ENCODE peak calls at places on chromosomes 16 and 17, in eight cellular contexts. One of them, this sample, is unnamed.

GRCh38 chr17:6070895-6071511 is 824 bp downstream of the WSCD1 start:
- DNase-seq in activated CD4-positive, alpha-beta T cell treated with anti-CD3 and anti-CD28 coated beads, Interleukin-2, amount 50 U/mL, for 24 hours: no peak
- DNase-seq in DMS79: no peak
- DNase-seq in Caki2: no peak
- DNase-seq in fibroblast of the conjunctiva: no peak
- DNase-seq in GDM1: no peak
- DNase-seq in effector memory CD8-positive, alpha-beta T cell: no peak
- DNase-seq in mucosa of descending colon: peak
- DNase-seq in this sample: no peak

GRCh38 chr16:967546-968295 is 3.1 kb downstream of the LMF1 start:
- DNase-seq in fibroblast of the conjunctiva: no peak
- DNase-seq in GDM1: no peak
- DNase-seq in mucosa of descending colon: no peak
- DNase-seq in Caki2: no peak
- DNase-seq in DMS79: no peak
- DNase-seq in activated CD4-positive, alpha-beta T cell treated with anti-CD3 and anti-CD28 coated beads, Interleukin-2, amount 50 U/mL, for 24 hours: no peak
- DNase-seq in effector memory CD8-positive, alpha-beta T cell: no peak
- DNase-seq in this sample: no peak

GRCh38 chr16:84084570-84085270 is 32.0 kb downstream of the MBTPS1 start:
- DNase-seq in Caki2: peak
- DNase-seq in mucosa of descending colon: peak
- DNase-seq in DMS79: no peak
- DNase-seq in fibroblast of the conjunctiva: peak
- DNase-seq in GDM1: no peak
- DNase-seq in effector memory CD8-positive, alpha-beta T cell: peak
- DNase-seq in activated CD4-positive, alpha-beta T cell treated with anti-CD3 and anti-CD28 coated beads, Interleukin-2, amount 50 U/mL, for 24 hours: peak
- DNase-seq in this sample: peak

GRCh38 chr16:4944333-4945281 is 7.7 kb upstream of the PPL start:
- DNase-seq in fibroblast of the conjunctiva: peak
- DNase-seq in effector memory CD8-positive, alpha-beta T cell: no peak
- DNase-seq in DMS79: peak
- DNase-seq in mucosa of descending colon: peak
- DNase-seq in Caki2: peak
- DNase-seq in GDM1: no peak
- DNase-seq in activated CD4-positive, alpha-beta T cell treated with anti-CD3 and anti-CD28 coated beads, Interleukin-2, amount 50 U/mL, for 24 hours: no peak
- DNase-seq in this sample: peak

GRCh38 chr16:27689711-27690110 is 139.8 kb downstream of the KATNIP start:
- DNase-seq in DMS79: no peak
- DNase-seq in activated CD4-positive, alpha-beta T cell treated with anti-CD3 and anti-CD28 coated beads, Interleukin-2, amount 50 U/mL, for 24 hours: no peak
- DNase-seq in Caki2: peak
- DNase-seq in fibroblast of the conjunctiva: no peak
- DNase-seq in mucosa of descending colon: no peak
- DNase-seq in GDM1: no peak
- DNase-seq in effector memory CD8-positive, alpha-beta T cell: no peak
- DNase-seq in this sample: no peak

GRCh38 chr16:4381072-4381934 is 9.7 kb downstream of the VASN start:
- DNase-seq in Caki2: no peak
- DNase-seq in mucosa of descending colon: no peak
- DNase-seq in GDM1: no peak
- DNase-seq in DMS79: no peak
- DNase-seq in effector memory CD8-positive, alpha-beta T cell: no peak
- DNase-seq in activated CD4-positive, alpha-beta T cell treated with anti-CD3 and anti-CD28 coated beads, Interleukin-2, amount 50 U/mL, for 24 hours: no peak
- DNase-seq in fibroblast of the conjunctiva: no peak
- DNase-seq in this sample: peak

GRCh38 chr16:22188595-22189442 is 17.3 kb upstream of the EEF2K start:
- DNase-seq in Caki2: peak
- DNase-seq in DMS79: peak
- DNase-seq in mucosa of descending colon: peak
- DNase-seq in GDM1: peak
- DNase-seq in effector memory CD8-positive, alpha-beta T cell: peak
- DNase-seq in fibroblast of the conjunctiva: peak
- DNase-seq in activated CD4-positive, alpha-beta T cell treated with anti-CD3 and anti-CD28 coated beads, Interleukin-2, amount 50 U/mL, for 24 hours: no peak
- DNase-seq in this sample: peak

GRCh38 chr17:65145743-65146142 is 8.6 kb downstream of the RGS9 start:
- DNase-seq in activated CD4-positive, alpha-beta T cell treated with anti-CD3 and anti-CD28 coated beads, Interleukin-2, amount 50 U/mL, for 24 hours: no peak
- DNase-seq in GDM1: no peak
- DNase-seq in effector memory CD8-positive, alpha-beta T cell: no peak
- DNase-seq in fibroblast of the conjunctiva: no peak
- DNase-seq in mucosa of descending colon: no peak
- DNase-seq in Caki2: no peak
- DNase-seq in DMS79: no peak
- DNase-seq in this sample: no peak

GRCh38 chr16:53154513-53154912 is 99.7 kb downstream of the CHD9 start:
- DNase-seq in activated CD4-positive, alpha-beta T cell treated with anti-CD3 and anti-CD28 coated beads, Interleukin-2, amount 50 U/mL, for 24 hours: no peak
- DNase-seq in GDM1: no peak
- DNase-seq in effector memory CD8-positive, alpha-beta T cell: no peak
- DNase-seq in Caki2: no peak
- DNase-seq in fibroblast of the conjunctiva: no peak
- DNase-seq in mucosa of descending colon: no peak
- DNase-seq in DMS79: no peak
- DNase-seq in this sample: no peak

GRCh38 chr17:57888311-57889216 is 38.7 kb upstream of the MRPS23 start:
- DNase-seq in GDM1: no peak
- DNase-seq in fibroblast of the conjunctiva: no peak
- DNase-seq in mucosa of descending colon: no peak
- DNase-seq in Caki2: no peak
- DNase-seq in effector memory CD8-positive, alpha-beta T cell: no peak
- DNase-seq in activated CD4-positive, alpha-beta T cell treated with anti-CD3 and anti-CD28 coated beads, Interleukin-2, amount 50 U/mL, for 24 hours: no peak
- DNase-seq in DMS79: no peak
- DNase-seq in this sample: no peak

GRCh38 chr16:46768809-46769208 is 20.7 kb upstream of the MYLK3 start:
- DNase-seq in activated CD4-positive, alpha-beta T cell treated with anti-CD3 and anti-CD28 coated beads, Interleukin-2, amount 50 U/mL, for 24 hours: no peak
- DNase-seq in Caki2: no peak
- DNase-seq in fibroblast of the conjunctiva: no peak
- DNase-seq in mucosa of descending colon: no peak
- DNase-seq in GDM1: no peak
- DNase-seq in effector memory CD8-positive, alpha-beta T cell: no peak
- DNase-seq in DMS79: peak
- DNase-seq in this sample: no peak

GRCh38 chr17:58630883-58631522 is 60.8 kb downstream of the TEX14 start:
- DNase-seq in activated CD4-positive, alpha-beta T cell treated with anti-CD3 and anti-CD28 coated beads, Interleukin-2, amount 50 U/mL, for 24 hours: peak
- DNase-seq in effector memory CD8-positive, alpha-beta T cell: peak
- DNase-seq in fibroblast of the conjunctiva: no peak
- DNase-seq in GDM1: no peak
- DNase-seq in mucosa of descending colon: peak
- DNase-seq in DMS79: no peak
- DNase-seq in Caki2: no peak
- DNase-seq in this sample: no peak

GRCh38 chr17:5097101-5097834 is 14.4 kb downstream of the ZNF232 start:
- DNase-seq in DMS79: peak
- DNase-seq in activated CD4-positive, alpha-beta T cell treated with anti-CD3 and anti-CD28 coated beads, Interleukin-2, amount 50 U/mL, for 24 hours: peak
- DNase-seq in Caki2: no peak
- DNase-seq in mucosa of descending colon: peak
- DNase-seq in GDM1: no peak
- DNase-seq in effector memory CD8-positive, alpha-beta T cell: peak
- DNase-seq in fibroblast of the conjunctiva: no peak
- DNase-seq in this sample: peak

GRCh38 chr17:79864147-79864546 is 24.9 kb upstream of the CBX4 start:
- DNase-seq in mucosa of descending colon: no peak
- DNase-seq in GDM1: no peak
- DNase-seq in DMS79: no peak
- DNase-seq in Caki2: no peak
- DNase-seq in fibroblast of the conjunctiva: no peak
- DNase-seq in activated CD4-positive, alpha-beta T cell treated with anti-CD3 and anti-CD28 coated beads, Interleukin-2, amount 50 U/mL, for 24 hours: no peak
- DNase-seq in effector memory CD8-positive, alpha-beta T cell: no peak
- DNase-seq in this sample: peak

GRCh38 chr16:12586701-12587100 is 217.0 kb downstream of the CPPED1 start:
- DNase-seq in DMS79: no peak
- DNase-seq in effector memory CD8-positive, alpha-beta T cell: no peak
- DNase-seq in Caki2: no peak
- DNase-seq in mucosa of descending colon: no peak
- DNase-seq in fibroblast of the conjunctiva: no peak
- DNase-seq in activated CD4-positive, alpha-beta T cell treated with anti-CD3 and anti-CD28 coated beads, Interleukin-2, amount 50 U/mL, for 24 hours: no peak
- DNase-seq in GDM1: no peak
- DNase-seq in this sample: no peak

GRCh38 chr17:74798239-74798707 is 22.1 kb upstream of the NAT9 start:
- DNase-seq in DMS79: no peak
- DNase-seq in fibroblast of the conjunctiva: no peak
- DNase-seq in mucosa of descending colon: no peak
- DNase-seq in GDM1: no peak
- DNase-seq in Caki2: peak
- DNase-seq in activated CD4-positive, alpha-beta T cell treated with anti-CD3 and anti-CD28 coated beads, Interleukin-2, amount 50 U/mL, for 24 hours: no peak
- DNase-seq in effector memory CD8-positive, alpha-beta T cell: no peak
- DNase-seq in this sample: no peak

GRCh38 chr16:17070882-17071592 is 399.7 kb downstream of the XYLT1 start:
- DNase-seq in effector memory CD8-positive, alpha-beta T cell: peak
- DNase-seq in fibroblast of the conjunctiva: no peak
- DNase-seq in activated CD4-positive, alpha-beta T cell treated with anti-CD3 and anti-CD28 coated beads, Interleukin-2, amount 50 U/mL, for 24 hours: peak
- DNase-seq in Caki2: peak
- DNase-seq in DMS79: no peak
- DNase-seq in mucosa of descending colon: peak
- DNase-seq in GDM1: no peak
- DNase-seq in this sample: peak

GRCh38 chr16:7026639-7027038 is 306.0 kb upstream of the RBFOX1 start:
- DNase-seq in activated CD4-positive, alpha-beta T cell treated with anti-CD3 and anti-CD28 coated beads, Interleukin-2, amount 50 U/mL, for 24 hours: no peak
- DNase-seq in DMS79: no peak
- DNase-seq in effector memory CD8-positive, alpha-beta T cell: no peak
- DNase-seq in GDM1: no peak
- DNase-seq in Caki2: no peak
- DNase-seq in mucosa of descending colon: no peak
- DNase-seq in fibroblast of the conjunctiva: no peak
- DNase-seq in this sample: no peak

GRCh38 chr17:8719291-8720246 is 25.1 kb downstream of the CCDC42 start:
- DNase-seq in mucosa of descending colon: no peak
- DNase-seq in DMS79: no peak
- DNase-seq in effector memory CD8-positive, alpha-beta T cell: no peak
- DNase-seq in Caki2: no peak
- DNase-seq in GDM1: no peak
- DNase-seq in fibroblast of the conjunctiva: no peak
- DNase-seq in activated CD4-positive, alpha-beta T cell treated with anti-CD3 and anti-CD28 coated beads, Interleukin-2, amount 50 U/mL, for 24 hours: no peak
- DNase-seq in this sample: no peak

GRCh38 chr17:58079300-58080033 is 3.8 kb upstream of the DYNLL2 start:
- DNase-seq in effector memory CD8-positive, alpha-beta T cell: no peak
- DNase-seq in activated CD4-positive, alpha-beta T cell treated with anti-CD3 and anti-CD28 coated beads, Interleukin-2, amount 50 U/mL, for 24 hours: no peak
- DNase-seq in mucosa of descending colon: no peak
- DNase-seq in Caki2: no peak
- DNase-seq in DMS79: no peak
- DNase-seq in fibroblast of the conjunctiva: no peak
- DNase-seq in GDM1: no peak
- DNase-seq in this sample: no peak

GRCh38 chr17:35890774-35891155 is 10.6 kb upstream of the CCL5 start:
- DNase-seq in DMS79: peak
- DNase-seq in activated CD4-positive, alpha-beta T cell treated with anti-CD3 and anti-CD28 coated beads, Interleukin-2, amount 50 U/mL, for 24 hours: no peak
- DNase-seq in fibroblast of the conjunctiva: no peak
- DNase-seq in GDM1: no peak
- DNase-seq in mucosa of descending colon: peak
- DNase-seq in Caki2: no peak
- DNase-seq in effector memory CD8-positive, alpha-beta T cell: peak
- DNase-seq in this sample: no peak

GRCh38 chr16:81548551-81548900 is 103.9 kb downstream of the CMIP start:
- DNase-seq in GDM1: no peak
- DNase-seq in DMS79: no peak
- DNase-seq in fibroblast of the conjunctiva: no peak
- DNase-seq in Caki2: no peak
- DNase-seq in effector memory CD8-positive, alpha-beta T cell: no peak
- DNase-seq in activated CD4-positive, alpha-beta T cell treated with anti-CD3 and anti-CD28 coated beads, Interleukin-2, amount 50 U/mL, for 24 hours: no peak
- DNase-seq in mucosa of descending colon: no peak
- DNase-seq in this sample: no peak

GRCh38 chr17:44967026-44967906 is 837 bp downstream of the C1QL1 start:
- DNase-seq in fibroblast of the conjunctiva: no peak
- DNase-seq in mucosa of descending colon: no peak
- DNase-seq in Caki2: no peak
- DNase-seq in activated CD4-positive, alpha-beta T cell treated with anti-CD3 and anti-CD28 coated beads, Interleukin-2, amount 50 U/mL, for 24 hours: no peak
- DNase-seq in DMS79: no peak
- DNase-seq in GDM1: no peak
- DNase-seq in effector memory CD8-positive, alpha-beta T cell: no peak
- DNase-seq in this sample: no peak

GRCh38 chr17:45432405-45433113 is at the start of gene ARHGAP27:
- DNase-seq in DMS79: no peak
- DNase-seq in fibroblast of the conjunctiva: no peak
- DNase-seq in effector memory CD8-positive, alpha-beta T cell: no peak
- DNase-seq in activated CD4-positive, alpha-beta T cell treated with anti-CD3 and anti-CD28 coated beads, Interleukin-2, amount 50 U/mL, for 24 hours: no peak
- DNase-seq in mucosa of descending colon: peak
- DNase-seq in GDM1: peak
- DNase-seq in Caki2: no peak
- DNase-seq in this sample: peak

GRCh38 chr16:22001591-22001990 is 675 bp upstream of the PDZD9 start:
- DNase-seq in GDM1: no peak
- DNase-seq in fibroblast of the conjunctiva: no peak
- DNase-seq in mucosa of descending colon: no peak
- DNase-seq in activated CD4-positive, alpha-beta T cell treated with anti-CD3 and anti-CD28 coated beads, Interleukin-2, amount 50 U/mL, for 24 hours: no peak
- DNase-seq in Caki2: no peak
- DNase-seq in effector memory CD8-positive, alpha-beta T cell: no peak
- DNase-seq in DMS79: no peak
- DNase-seq in this sample: no peak

GRCh38 chr16:74448990-74449389 is 27.7 kb upstream of the CLEC18B start:
- DNase-seq in fibroblast of the conjunctiva: peak
- DNase-seq in activated CD4-positive, alpha-beta T cell treated with anti-CD3 and anti-CD28 coated beads, Interleukin-2, amount 50 U/mL, for 24 hours: no peak
- DNase-seq in GDM1: no peak
- DNase-seq in mucosa of descending colon: peak
- DNase-seq in Caki2: peak
- DNase-seq in effector memory CD8-positive, alpha-beta T cell: no peak
- DNase-seq in DMS79: no peak
- DNase-seq in this sample: peak

GRCh38 chr17:7217113-7217987 is 2.3 kb downstream of the DLG4 start:
- DNase-seq in activated CD4-positive, alpha-beta T cell treated with anti-CD3 and anti-CD28 coated beads, Interleukin-2, amount 50 U/mL, for 24 hours: no peak
- DNase-seq in DMS79: peak
- DNase-seq in effector memory CD8-positive, alpha-beta T cell: no peak
- DNase-seq in GDM1: peak
- DNase-seq in Caki2: no peak
- DNase-seq in mucosa of descending colon: no peak
- DNase-seq in fibroblast of the conjunctiva: peak
- DNase-seq in this sample: peak

GRCh38 chr17:67054011-67054591 is 9.7 kb downstream of the CACNG1 start:
- DNase-seq in Caki2: no peak
- DNase-seq in mucosa of descending colon: no peak
- DNase-seq in activated CD4-positive, alpha-beta T cell treated with anti-CD3 and anti-CD28 coated beads, Interleukin-2, amount 50 U/mL, for 24 hours: no peak
- DNase-seq in effector memory CD8-positive, alpha-beta T cell: no peak
- DNase-seq in fibroblast of the conjunctiva: no peak
- DNase-seq in DMS79: no peak
- DNase-seq in GDM1: no peak
- DNase-seq in this sample: no peak

GRCh38 chr16:54286330-54287017 is at the start of gene IRX3:
- DNase-seq in DMS79: peak
- DNase-seq in activated CD4-positive, alpha-beta T cell treated with anti-CD3 and anti-CD28 coated beads, Interleukin-2, amount 50 U/mL, for 24 hours: no peak
- DNase-seq in mucosa of descending colon: no peak
- DNase-seq in Caki2: peak
- DNase-seq in GDM1: peak
- DNase-seq in fibroblast of the conjunctiva: peak
- DNase-seq in effector memory CD8-positive, alpha-beta T cell: no peak
- DNase-seq in this sample: peak

GRCh38 chr17:70006159-70006558 is 68.9 kb upstream of the KCNJ16 start:
- DNase-seq in GDM1: no peak
- DNase-seq in fibroblast of the conjunctiva: peak
- DNase-seq in effector memory CD8-positive, alpha-beta T cell: no peak
- DNase-seq in mucosa of descending colon: no peak
- DNase-seq in activated CD4-positive, alpha-beta T cell treated with anti-CD3 and anti-CD28 coated beads, Interleukin-2, amount 50 U/mL, for 24 hours: no peak
- DNase-seq in DMS79: no peak
- DNase-seq in Caki2: no peak
- DNase-seq in this sample: no peak

GRCh38 chr16:728131-728889 is 1.4 kb downstream of the HAGHL start:
- DNase-seq in DMS79: no peak
- DNase-seq in GDM1: no peak
- DNase-seq in fibroblast of the conjunctiva: no peak
- DNase-seq in mucosa of descending colon: peak
- DNase-seq in Caki2: peak
- DNase-seq in effector memory CD8-positive, alpha-beta T cell: peak
- DNase-seq in activated CD4-positive, alpha-beta T cell treated with anti-CD3 and anti-CD28 coated beads, Interleukin-2, amount 50 U/mL, for 24 hours: peak
- DNase-seq in this sample: peak

GRCh38 chr16:28609631-28610594 is at the start of gene SULT1A1:
- DNase-seq in effector memory CD8-positive, alpha-beta T cell: no peak
- DNase-seq in Caki2: peak
- DNase-seq in fibroblast of the conjunctiva: no peak
- DNase-seq in mucosa of descending colon: peak
- DNase-seq in activated CD4-positive, alpha-beta T cell treated with anti-CD3 and anti-CD28 coated beads, Interleukin-2, amount 50 U/mL, for 24 hours: no peak
- DNase-seq in DMS79: no peak
- DNase-seq in GDM1: peak
- DNase-seq in this sample: peak